ENCODE peak calls at places on chromosomes 12 and 14, in seven cellular contexts. One of them, this sample, is unnamed.

GRCh38 chr12:111430418-111431353 is 25.0 kb downstream of the SH2B3 start:
- DNase-seq in endothelial cell of umbilical vein: peak; percentile 73
- DNase-seq in transverse colon: no peak
- DNase-seq in ovary: no peak
- DNase-seq in suprapubic skin: peak; percentile 73
- DNase-seq in body of pancreas: no peak
- DNase-seq in vagina: no peak
- DNase-seq in this sample: no peak

GRCh38 chr14:106518054-106518943 is 991.9 kb downstream of the TMEM121 start:
- DNase-seq in endothelial cell of umbilical vein: no peak
- DNase-seq in transverse colon: peak; percentile 67
- DNase-seq in ovary: no peak
- DNase-seq in suprapubic skin: no peak
- DNase-seq in body of pancreas: peak; percentile 29
- DNase-seq in vagina: no peak
- DNase-seq in this sample: no peak

GRCh38 chr12:28770329-28770728 is 378.7 kb upstream of the FAR2 start:
- DNase-seq in endothelial cell of umbilical vein: peak; percentile 94
- DNase-seq in transverse colon: peak; percentile 11
- DNase-seq in ovary: no peak
- DNase-seq in suprapubic skin: no peak
- DNase-seq in body of pancreas: no peak
- DNase-seq in vagina: no peak
- DNase-seq in this sample: no peak

GRCh38 chr12:52279683-52280318 is 5.4 kb downstream of the KRT86 start:
- DNase-seq in endothelial cell of umbilical vein: no peak
- DNase-seq in transverse colon: no peak
- DNase-seq in ovary: no peak
- DNase-seq in suprapubic skin: peak; percentile 37
- DNase-seq in body of pancreas: no peak
- DNase-seq in vagina: no peak
- DNase-seq in this sample: no peak

GRCh38 chr12:52349196-52349595 is 18.1 kb downstream of the KRT85 start:
- DNase-seq in endothelial cell of umbilical vein: no peak
- DNase-seq in transverse colon: no peak
- DNase-seq in ovary: no peak
- DNase-seq in suprapubic skin: no peak
- DNase-seq in body of pancreas: no peak
- DNase-seq in vagina: no peak
- DNase-seq in this sample: no peak

GRCh38 chr14:68250950-68251765 is 431.6 kb downstream of the RAD51B start:
- DNase-seq in endothelial cell of umbilical vein: peak; percentile 4
- DNase-seq in transverse colon: no peak
- DNase-seq in ovary: no peak
- DNase-seq in suprapubic skin: no peak
- DNase-seq in body of pancreas: no peak
- DNase-seq in vagina: no peak
- DNase-seq in this sample: no peak

GRCh38 chr14:63499701-63500250 is 43.4 kb downstream of the PPP2R5E start:
- DNase-seq in endothelial cell of umbilical vein: no peak
- DNase-seq in transverse colon: no peak
- DNase-seq in ovary: no peak
- DNase-seq in suprapubic skin: no peak
- DNase-seq in body of pancreas: no peak
- DNase-seq in vagina: no peak
- DNase-seq in this sample: peak; percentile 25

GRCh38 chr12:99170461-99170860 is 477.1 kb upstream of the GARIN6 start:
- DNase-seq in endothelial cell of umbilical vein: no peak
- DNase-seq in transverse colon: no peak
- DNase-seq in ovary: no peak
- DNase-seq in suprapubic skin: no peak
- DNase-seq in body of pancreas: no peak
- DNase-seq in vagina: no peak
- DNase-seq in this sample: no peak

GRCh38 chr14:32203928-32204357 is 874 bp upstream of the RNU6-8 start:
- DNase-seq in endothelial cell of umbilical vein: no peak
- DNase-seq in transverse colon: peak; percentile 38
- DNase-seq in ovary: peak; percentile 47
- DNase-seq in suprapubic skin: no peak
- DNase-seq in body of pancreas: peak; percentile 25
- DNase-seq in vagina: no peak
- DNase-seq in this sample: peak; percentile 19

GRCh38 chr12:90801776-90802175 is 153.2 kb downstream of the CCER1 start:
- DNase-seq in endothelial cell of umbilical vein: peak; percentile 54
- DNase-seq in transverse colon: no peak
- DNase-seq in ovary: no peak
- DNase-seq in suprapubic skin: no peak
- DNase-seq in body of pancreas: no peak
- DNase-seq in vagina: no peak
- DNase-seq in this sample: no peak

GRCh38 chr12:1918081-1918874 is at the start of gene CACNA2D4:
- DNase-seq in endothelial cell of umbilical vein: no peak
- DNase-seq in transverse colon: no peak
- DNase-seq in ovary: no peak
- DNase-seq in suprapubic skin: peak; percentile 65
- DNase-seq in body of pancreas: no peak
- DNase-seq in vagina: peak; percentile 67
- DNase-seq in this sample: no peak

GRCh38 chr12:123075591-123076171 is 75.2 kb downstream of the PITPNM2 start:
- DNase-seq in endothelial cell of umbilical vein: no peak
- DNase-seq in transverse colon: peak; percentile 33
- DNase-seq in ovary: peak; percentile 68
- DNase-seq in suprapubic skin: no peak
- DNase-seq in body of pancreas: no peak
- DNase-seq in vagina: no peak
- DNase-seq in this sample: no peak

GRCh38 chr12:45696049-45696448 is 33.5 kb upstream of the ARID2 start:
- DNase-seq in endothelial cell of umbilical vein: no peak
- DNase-seq in transverse colon: no peak
- DNase-seq in ovary: no peak
- DNase-seq in suprapubic skin: no peak
- DNase-seq in body of pancreas: no peak
- DNase-seq in vagina: no peak
- DNase-seq in this sample: no peak

GRCh38 chr14:47269788-47270492 is 405.5 kb downstream of the MDGA2 start:
- DNase-seq in endothelial cell of umbilical vein: no peak
- DNase-seq in transverse colon: no peak
- DNase-seq in ovary: no peak
- DNase-seq in suprapubic skin: no peak
- DNase-seq in body of pancreas: no peak
- DNase-seq in vagina: no peak
- DNase-seq in this sample: no peak

GRCh38 chr12:85260904-85261303 is 19.1 kb upstream of the ALX1 start:
- DNase-seq in endothelial cell of umbilical vein: no peak
- DNase-seq in transverse colon: no peak
- DNase-seq in ovary: no peak
- DNase-seq in suprapubic skin: no peak
- DNase-seq in body of pancreas: no peak
- DNase-seq in vagina: no peak
- DNase-seq in this sample: no peak

GRCh38 chr14:68794856-68795601 is 2.2 kb upstream of the ZFP36L1 start:
- DNase-seq in endothelial cell of umbilical vein: peak; percentile 67
- DNase-seq in transverse colon: peak; percentile 54
- DNase-seq in ovary: no peak
- DNase-seq in suprapubic skin: peak; percentile 81
- DNase-seq in body of pancreas: peak; percentile 68
- DNase-seq in vagina: peak; percentile 92
- DNase-seq in this sample: no peak

GRCh38 chr12:131852551-131853299 is 24.5 kb downstream of the MMP17 start:
- DNase-seq in endothelial cell of umbilical vein: no peak
- DNase-seq in transverse colon: no peak
- DNase-seq in ovary: peak; percentile 32
- DNase-seq in suprapubic skin: no peak
- DNase-seq in body of pancreas: no peak
- DNase-seq in vagina: no peak
- DNase-seq in this sample: no peak

GRCh38 chr14:65303902-65304222 is 108.7 kb upstream of the FUT8 start:
- DNase-seq in endothelial cell of umbilical vein: no peak
- DNase-seq in transverse colon: no peak
- DNase-seq in ovary: no peak
- DNase-seq in suprapubic skin: no peak
- DNase-seq in body of pancreas: no peak
- DNase-seq in vagina: no peak
- DNase-seq in this sample: no peak

GRCh38 chr14:95156765-95157194 is 549 bp downstream of the DICER1 start:
- DNase-seq in endothelial cell of umbilical vein: peak; percentile 34
- DNase-seq in transverse colon: peak; percentile 36
- DNase-seq in ovary: peak; percentile 68
- DNase-seq in suprapubic skin: peak; percentile 81
- DNase-seq in body of pancreas: peak; percentile 55
- DNase-seq in vagina: no peak
- DNase-seq in this sample: peak; percentile 42

GRCh38 chr12:102462803-102463499 is 17.4 kb downstream of the IGF1 start:
- DNase-seq in endothelial cell of umbilical vein: peak; percentile 14
- DNase-seq in transverse colon: no peak
- DNase-seq in ovary: no peak
- DNase-seq in suprapubic skin: no peak
- DNase-seq in body of pancreas: no peak
- DNase-seq in vagina: no peak
- DNase-seq in this sample: no peak

GRCh38 chr12:50619610-50619958 is 114.8 kb downstream of the DIP2B start:
- DNase-seq in endothelial cell of umbilical vein: no peak
- DNase-seq in transverse colon: no peak
- DNase-seq in ovary: no peak
- DNase-seq in suprapubic skin: no peak
- DNase-seq in body of pancreas: no peak
- DNase-seq in vagina: no peak
- DNase-seq in this sample: no peak

GRCh38 chr12:25054076-25054782 is 105.3 kb upstream of the BCAT1 start:
- DNase-seq in endothelial cell of umbilical vein: no peak
- DNase-seq in transverse colon: no peak
- DNase-seq in ovary: no peak
- DNase-seq in suprapubic skin: no peak
- DNase-seq in body of pancreas: no peak
- DNase-seq in vagina: no peak
- DNase-seq in this sample: no peak

GRCh38 chr14:94028450-94028826 is 2.3 kb downstream of the OTUB2 start:
- DNase-seq in endothelial cell of umbilical vein: no peak
- DNase-seq in transverse colon: no peak
- DNase-seq in ovary: no peak
- DNase-seq in suprapubic skin: no peak
- DNase-seq in body of pancreas: no peak
- DNase-seq in vagina: no peak
- DNase-seq in this sample: no peak

GRCh38 chr14:61505815-61506809 is 184.7 kb downstream of the PRKCH start:
- DNase-seq in endothelial cell of umbilical vein: peak; percentile 39
- DNase-seq in transverse colon: no peak
- DNase-seq in ovary: no peak
- DNase-seq in suprapubic skin: no peak
- DNase-seq in body of pancreas: no peak
- DNase-seq in vagina: no peak
- DNase-seq in this sample: no peak

GRCh38 chr14:76786556-76786955 is 25.3 kb downstream of the VASH1 start:
- DNase-seq in endothelial cell of umbilical vein: no peak
- DNase-seq in transverse colon: no peak
- DNase-seq in ovary: no peak
- DNase-seq in suprapubic skin: no peak
- DNase-seq in body of pancreas: no peak
- DNase-seq in vagina: no peak
- DNase-seq in this sample: no peak

GRCh38 chr14:80996049-80996901 is 40.9 kb downstream of the TSHR start:
- DNase-seq in endothelial cell of umbilical vein: peak; percentile 44
- DNase-seq in transverse colon: peak; percentile 12
- DNase-seq in ovary: no peak
- DNase-seq in suprapubic skin: no peak
- DNase-seq in body of pancreas: peak; percentile 23
- DNase-seq in vagina: no peak
- DNase-seq in this sample: peak; percentile 32

GRCh38 chr12:26721800-26722199 is 111.2 kb downstream of the ITPR2 start:
- DNase-seq in endothelial cell of umbilical vein: peak; percentile 92
- DNase-seq in transverse colon: no peak
- DNase-seq in ovary: no peak
- DNase-seq in suprapubic skin: no peak
- DNase-seq in body of pancreas: no peak
- DNase-seq in vagina: no peak
- DNase-seq in this sample: no peak

GRCh38 chr14:55071870-55072640 is 20.6 kb downstream of the MAPK1IP1L start:
- DNase-seq in endothelial cell of umbilical vein: peak; percentile 63
- DNase-seq in transverse colon: no peak
- DNase-seq in ovary: no peak
- DNase-seq in suprapubic skin: no peak
- DNase-seq in body of pancreas: no peak
- DNase-seq in vagina: no peak
- DNase-seq in this sample: peak; percentile 23

GRCh38 chr14:68135566-68135965 is 316.0 kb downstream of the RAD51B start:
- DNase-seq in endothelial cell of umbilical vein: no peak
- DNase-seq in transverse colon: no peak
- DNase-seq in ovary: no peak
- DNase-seq in suprapubic skin: no peak
- DNase-seq in body of pancreas: no peak
- DNase-seq in vagina: no peak
- DNase-seq in this sample: no peak

DNA sequence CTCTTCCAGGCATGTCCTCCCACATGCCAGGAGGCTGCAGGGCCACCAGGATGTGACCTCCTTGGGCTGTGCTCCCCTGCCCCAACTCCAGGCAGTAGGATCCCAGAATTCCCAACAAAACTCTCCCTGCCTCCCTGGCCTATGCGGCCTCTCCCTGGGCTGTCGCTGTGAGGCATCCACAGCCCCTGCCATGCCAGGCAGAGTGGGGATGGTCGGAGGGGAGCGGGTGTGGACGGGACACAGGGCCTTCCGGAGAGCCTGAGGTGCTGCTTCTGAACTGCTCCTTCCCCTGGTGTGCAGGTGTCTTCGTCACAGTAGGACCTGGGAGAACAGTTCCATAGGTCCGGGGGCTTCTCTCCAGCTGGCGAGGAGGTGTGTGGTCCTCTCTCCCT is 18.3 kb downstream of the GPR132 start:
- DNase-seq in endothelial cell of umbilical vein: no peak
- DNase-seq in transverse colon: no peak
- DNase-seq in ovary: no peak
- DNase-seq in suprapubic skin: no peak
- DNase-seq in body of pancreas: no peak
- DNase-seq in vagina: no peak
- DNase-seq in this sample: no peak
- TF ChIP-seq POLR2A in endothelial cell of umbilical vein: no peak
- TF ChIP-seq POLR2A in transverse colon: no peak
- TF ChIP-seq POLR2A in ovary: no peak
- TF ChIP-seq POLR2A in suprapubic skin: no peak
- TF ChIP-seq POLR2A in body of pancreas: no peak
- TF ChIP-seq POLR2A in vagina: no peak
- TF ChIP-seq POLR2A in this sample: no peak

GRCh38 chr12:124599074-124599999 is 31.9 kb upstream of the NCOR2 start:
- DNase-seq in endothelial cell of umbilical vein: no peak
- DNase-seq in transverse colon: no peak
- DNase-seq in ovary: no peak
- DNase-seq in suprapubic skin: no peak
- DNase-seq in body of pancreas: no peak
- DNase-seq in vagina: no peak
- DNase-seq in this sample: no peak
- TF ChIP-seq CTCF in endothelial cell of umbilical vein: no peak
- TF ChIP-seq CTCF in transverse colon: no peak
- TF ChIP-seq CTCF in ovary: no peak
- TF ChIP-seq CTCF in suprapubic skin: no peak
- TF ChIP-seq CTCF in body of pancreas: no peak
- TF ChIP-seq CTCF in vagina: no peak
- TF ChIP-seq CTCF in this sample: no peak

GRCh38 chr14:24093901-24094838 is at the start of gene PCK2:
- DNase-seq in endothelial cell of umbilical vein: peak; percentile 72
- DNase-seq in transverse colon: peak; percentile 96
- DNase-seq in ovary: peak; percentile 81
- DNase-seq in suprapubic skin: peak; percentile 97
- DNase-seq in body of pancreas: peak; percentile 95
- DNase-seq in vagina: peak; percentile 96
- DNase-seq in this sample: peak; percentile 88
- TF ChIP-seq POLR2A in endothelial cell of umbilical vein: peak; percentile 77
- TF ChIP-seq POLR2A in transverse colon: peak; percentile 98
- TF ChIP-seq POLR2A in ovary: peak; percentile 48
- TF ChIP-seq POLR2A in suprapubic skin: peak; percentile 51
- TF ChIP-seq POLR2A in body of pancreas: peak; percentile 97
- TF ChIP-seq POLR2A in vagina: no peak
- TF ChIP-seq POLR2A in this sample: peak; percentile 53

GRCh38 chr14:96421236-96421635 is 29.3 kb downstream of the AK7 start:
- DNase-seq in endothelial cell of umbilical vein: no peak
- DNase-seq in transverse colon: no peak
- DNase-seq in ovary: no peak
- DNase-seq in suprapubic skin: no peak
- DNase-seq in body of pancreas: no peak
- DNase-seq in vagina: no peak
- DNase-seq in this sample: no peak
- TF ChIP-seq CTCF in endothelial cell of umbilical vein: no peak
- TF ChIP-seq CTCF in transverse colon: no peak
- TF ChIP-seq CTCF in ovary: no peak
- TF ChIP-seq CTCF in suprapubic skin: no peak
- TF ChIP-seq CTCF in body of pancreas: no peak
- TF ChIP-seq CTCF in vagina: no peak
- TF ChIP-seq CTCF in this sample: no peak